ENCODE peak calls at places on chromosome 9, in six cellular contexts. W, M, D, N, L and J are unnamed samples.

GRCh38 chr9:136533775-136534157 is 12.1 kb downstream of the NOTCH1 start:
- DNase-seq in M (no peak), N (peak), D (no peak), L (no peak), W (no peak), J (peak)

GRCh38 chr9:129491486-129491855 is 129.4 kb downstream of the C9orf50 start:
- DNase-seq in M (peak), D (peak), N (peak), W (no peak), L (peak), J (no peak)

GRCh38 chr9:117234178-117234577 is 180.7 kb downstream of the ASTN2 start:
- DNase-seq in L (no peak), M (no peak), W (no peak), N (no peak), D (no peak), J (no peak)

GRCh38 chr9:134231330-134231745 is 67.0 kb upstream of the RNU6ATAC start:
- DNase-seq in D (no peak), L (peak), W (no peak), N (no peak), M (peak), J (peak)

GRCh38 chr9:134937566-134938345 is 20.0 kb upstream of the FCN1 start:
- DNase-seq in D (no peak), W (no peak), L (no peak), N (no peak), M (no peak), J (no peak)

GRCh38 chr9:6757132-6757987 is at the start of gene KDM4C:
- DNase-seq in M (peak), L (peak), N (peak), W (peak), D (peak), J (peak)

GRCh38 chr9:98168153-98168780 is 24.2 kb downstream of the CORO2A start:
- DNase-seq in D (no peak), M (no peak), N (no peak), W (no peak), L (no peak), J (no peak)

GRCh38 chr9:136170291-136170901 is 34.5 kb downstream of the LHX3 start:
- DNase-seq in N (no peak), M (peak), D (no peak), L (no peak), W (peak), J (no peak)

GRCh38 chr9:106704056-106704625 is 158.8 kb upstream of the ZNF462 start:
- DNase-seq in L (no peak), W (no peak), D (no peak), N (peak), M (no peak), J (no peak)

GRCh38 chr9:136709454-136710109 is 2.8 kb upstream of the DIPK1B start:
- DNase-seq in N (no peak), L (no peak), M (no peak), W (no peak), D (no peak), J (peak)

GRCh38 chr9:94082553-94082952 is 1.7 kb upstream of the PTPDC1 start:
- DNase-seq in L (no peak), N (no peak), D (no peak), W (no peak), M (no peak), J (no peak)

GRCh38 chr9:129291041-129291501 is 113.0 kb upstream of the IER5L start:
- DNase-seq in L (peak), M (peak), N (no peak), W (no peak), D (no peak), J (peak)

GRCh38 chr9:686381-686813 is 155.1 kb upstream of the DMRT1 start:
- DNase-seq in N (peak), W (no peak), L (no peak), D (no peak), M (peak), J (no peak)

GRCh38 chr9:129702563-129702962 is 37.1 kb downstream of the PRRX2 start:
- DNase-seq in W (peak), N (peak), M (no peak), D (no peak), L (no peak), J (no peak)

GRCh38 chr9:97768731-97769130 is 71.6 kb upstream of the XPA start:
- DNase-seq in W (no peak), M (no peak), L (no peak), D (no peak), N (peak), J (no peak)

DNA sequence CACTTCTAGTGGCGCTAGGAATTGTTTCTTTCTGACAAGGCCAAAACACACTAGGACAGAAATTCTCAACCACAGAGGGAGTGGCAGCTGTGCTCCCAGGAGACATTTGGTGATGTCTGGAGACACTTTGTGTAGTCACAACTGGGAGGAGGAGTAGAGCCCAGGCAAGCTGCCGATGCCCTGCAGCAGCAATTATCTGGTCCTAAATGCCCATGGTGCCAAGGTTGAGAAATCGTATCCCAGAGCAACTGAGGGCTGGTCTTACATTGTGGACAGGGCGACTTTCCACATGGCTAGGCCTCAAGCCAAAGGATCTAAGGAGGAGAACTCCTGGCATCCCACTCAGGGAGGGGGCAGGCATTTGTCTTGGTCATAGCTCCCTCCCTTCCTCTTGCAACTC is 259.9 kb downstream of the GADD45G start:
- DNase-seq in N (no peak), D (no peak), W (no peak), L (no peak), M (no peak), J (peak)
- TF ChIP-seq CTCF in N (no peak), D (no peak), W (no peak), L (no peak), M (no peak), J (no peak)

DNA sequence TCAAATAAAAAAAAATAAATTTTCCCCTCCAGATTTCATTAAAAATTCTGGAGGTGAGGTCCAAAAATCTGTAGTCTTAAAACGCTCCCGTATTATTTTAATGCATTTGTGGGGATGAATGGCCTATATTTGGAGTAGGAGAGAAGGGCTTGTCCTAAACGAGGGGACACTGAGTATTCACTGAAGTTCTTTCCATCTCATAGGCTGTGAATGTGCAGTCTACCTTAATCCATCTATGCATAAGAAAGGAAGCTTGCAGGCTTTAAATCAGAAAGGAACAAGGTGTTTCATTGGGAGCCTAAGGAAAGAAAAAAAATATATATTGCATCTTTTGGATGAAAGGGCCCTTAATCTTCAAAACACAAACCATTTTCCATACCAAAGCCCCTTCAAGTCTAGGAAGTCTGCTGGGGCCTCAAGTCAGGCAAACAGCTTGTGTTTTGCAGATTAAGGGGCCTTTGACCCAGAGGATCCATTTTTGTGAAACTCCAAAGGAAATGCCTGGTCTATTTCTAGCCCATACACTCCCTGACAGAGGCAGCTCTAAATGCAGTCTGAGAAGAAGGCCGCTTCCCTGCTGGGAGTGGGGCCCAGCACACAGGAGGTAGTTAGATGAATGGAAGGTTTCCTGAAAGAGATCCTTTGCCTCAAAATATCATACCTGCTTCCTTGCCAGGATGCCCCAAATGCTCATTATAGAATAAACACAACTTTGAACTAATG is 35.6 kb downstream of the BRINP1 start:
- DNase-seq in D (no peak), L (no peak), N (no peak), M (no peak), W (no peak), J (no peak)
- H3K27ac ChIP-seq in D (no peak), L (no peak), N (no peak), M (no peak), W (no peak), J (no peak)

GRCh38 chr9:105063665-105064247 is 135.8 kb upstream of the ABCA1 start:
- DNase-seq in M (peak), L (no peak), D (no peak), W (peak), N (peak), J (no peak)

GRCh38 chr9:105066265-105066865 is 138.4 kb upstream of the ABCA1 start:
- DNase-seq in L (no peak), M (no peak), N (no peak), D (no peak), W (no peak), J (peak)

GRCh38 chr9:105062222-105062850 is 134.4 kb upstream of the ABCA1 start:
- DNase-seq in L (no peak), N (no peak), M (peak), D (no peak), W (peak), J (no peak)

GRCh38 chr9:105065119-105066088 is 137.4 kb upstream of the ABCA1 start:
- DNase-seq in D (no peak), M (no peak), L (no peak), N (no peak), W (peak), J (no peak)

GRCh38 chr9:105064248-105065118 is 136.5 kb upstream of the ABCA1 start:
- DNase-seq in N (peak), W (peak), D (peak), M (peak), L (peak), J (peak)
- H3K4me3 ChIP-seq in N (no peak), W (peak), D (peak), M (no peak), L (peak), J (no peak)

GRCh38 chr9:3006917-3007316 is 163.0 kb upstream of the PUM3 start:
- DNase-seq in D (no peak), N (no peak), M (no peak), L (no peak), W (no peak), J (no peak)

GRCh38 chr9:3004572-3004971 is 160.7 kb upstream of the PUM3 start:
- DNase-seq in N (no peak), M (no peak), D (no peak), L (no peak), W (no peak), J (no peak)

GRCh38 chr9:3007331-3007730 is 163.4 kb upstream of the PUM3 start:
- DNase-seq in W (no peak), L (no peak), N (no peak), M (no peak), D (no peak), J (no peak)

GRCh38 chr9:3012245-3012644 is 168.3 kb upstream of the PUM3 start:
- DNase-seq in M (no peak), L (no peak), D (no peak), N (no peak), W (no peak), J (no peak)

DNA sequence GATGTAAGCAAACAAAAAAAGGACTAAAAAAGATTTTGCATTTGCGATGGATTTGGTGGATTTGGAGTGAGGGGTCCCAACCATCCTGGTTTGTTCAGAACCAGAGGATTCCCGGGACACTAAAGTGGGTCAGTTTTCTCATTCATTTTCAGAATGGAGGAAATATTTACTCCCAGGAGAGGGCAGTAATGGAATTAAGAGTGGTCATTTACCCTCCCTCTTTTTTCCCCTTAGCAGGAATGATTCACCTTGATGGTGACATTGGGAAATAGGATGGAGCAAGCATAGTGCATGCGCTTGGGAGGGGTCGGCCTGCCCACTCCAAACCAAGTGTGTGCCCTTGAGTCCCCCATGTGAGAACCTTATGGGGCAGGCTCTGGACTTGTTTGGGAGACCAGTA is 164.2 kb upstream of the PUM3 start:
- DNase-seq in D (no peak), L (no peak), N (no peak), M (no peak), W (no peak), J (no peak)
- TF ChIP-seq CTCF in D (no peak), L (no peak), N (no peak), M (no peak), W (no peak), J (no peak)

DNA sequence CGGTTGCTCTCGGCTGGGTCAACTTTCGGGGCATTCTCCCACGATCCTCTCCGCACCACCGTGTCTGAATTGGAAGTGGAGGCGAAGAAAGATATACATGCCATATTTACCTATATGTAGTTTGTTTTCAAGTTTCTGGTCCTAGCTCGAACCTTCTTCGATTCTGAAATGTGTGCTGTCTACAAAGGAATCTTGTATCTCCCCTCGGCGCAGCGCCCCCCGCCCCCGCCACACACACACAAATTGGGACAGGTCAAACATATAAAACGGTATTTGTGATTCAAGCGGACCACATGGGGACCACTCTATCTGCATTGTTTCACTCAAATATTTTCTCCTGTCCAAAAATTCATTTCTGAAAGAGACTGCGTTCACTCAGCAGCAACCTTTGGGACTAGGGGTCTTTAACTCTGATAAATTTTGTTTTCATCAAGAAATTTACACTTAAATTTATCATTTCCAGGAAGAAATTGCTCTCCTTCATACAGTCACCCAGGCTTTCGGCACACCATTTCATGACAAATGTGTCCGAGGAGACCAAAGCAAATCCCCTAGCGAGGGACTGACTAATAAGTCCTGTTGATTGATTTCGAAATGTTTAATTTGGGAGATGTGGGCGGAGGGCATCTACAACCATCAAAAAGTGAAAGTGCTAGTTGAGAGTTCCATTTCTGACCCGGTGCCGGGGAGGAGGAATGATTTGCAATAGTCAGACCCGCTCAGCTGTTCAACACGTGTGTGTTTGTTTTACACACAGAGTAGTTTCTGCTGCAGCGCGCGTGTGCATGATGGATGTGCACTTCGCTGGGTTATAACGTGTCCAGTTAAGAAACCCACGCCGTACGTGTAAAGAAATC is 1.1 kb upstream of the NR4A3 start:
- DNase-seq in D (peak), N (peak), W (peak), L (peak), M (peak), J (peak)
- H3K27ac ChIP-seq in D (peak), N (peak), W (peak), L (peak), M (peak), J (peak)